ENCODE peak calls at places on chromosomes 7 and 10, in seven cellular contexts. B is renal cortical epithelial cell; M is A673; S is activated CD4-positive, alpha-beta memory T cell treated with anti-CD3 and anti-CD28 coated beads for 36 hours; L is A549; O is DND-41; X is AML-193. C is an unnamed sample.

GRCh38 chr7:147803625-147804024 is 786.9 kb upstream of the C7orf33 start:
- DNase-seq in B (no peak), M (peak; percentile 51), S (no peak), L (no peak), O (no peak), X (no peak), C (no peak)

GRCh38 chr7:2668401-2668800 is 19.6 kb upstream of the AMZ1 start:
- DNase-seq in B (peak; percentile 18), M (no peak), S (no peak), L (peak; percentile 51), O (no peak), X (no peak), C (no peak)

GRCh38 chr7:56110611-56111010 is 4.3 kb upstream of the CHCHD2 start:
- DNase-seq in B (no peak), M (no peak), S (peak; percentile 31), L (no peak), O (no peak), X (no peak), C (no peak)

GRCh38 chr10:110803830-110804338 is 67.8 kb upstream of the PDCD4 start:
- DNase-seq in B (peak; percentile 43), M (peak; percentile 27), S (peak; percentile 49), L (peak; percentile 49), O (peak; percentile 6), X (peak; percentile 23), C (no peak)

GRCh38 chr7:114317450-114318098 is 97.0 kb upstream of the FOXP2 start:
- DNase-seq in B (no peak), M (no peak), S (no peak), L (no peak), O (no peak), X (no peak), C (no peak)

GRCh38 chr10:25852364-25852941 is 81.6 kb upstream of the MYO3A start:
- DNase-seq in B (no peak), M (no peak), S (no peak), L (no peak), O (no peak), X (no peak), C (no peak)

GRCh38 chr7:41193738-41194287 is 509.1 kb downstream of the INHBA start:
- DNase-seq in B (no peak), M (no peak), S (no peak), L (no peak), O (no peak), X (no peak), C (no peak)

GRCh38 chr10:121084675-121085070 is 233.5 kb downstream of the WDR11 start:
- DNase-seq in B (no peak), M (no peak), S (no peak), L (no peak), O (no peak), X (no peak), C (no peak)

GRCh38 chr10:129892571-129893045 is 71.5 kb downstream of the EBF3 start:
- DNase-seq in B (no peak), M (peak; percentile 28), S (no peak), L (no peak), O (no peak), X (no peak), C (no peak)

GRCh38 chr7:76512941-76513816 is 2.8 kb downstream of the UPK3B start:
- DNase-seq in B (no peak), M (no peak), S (no peak), L (peak; percentile 68), O (no peak), X (no peak), C (no peak)

GRCh38 chr7:2399848-2400587 is 3.4 kb upstream of the CHST12 start:
- DNase-seq in B (peak; percentile 96), M (peak; percentile 83), S (peak; percentile 44), L (peak; percentile 44), O (peak; percentile 71), X (peak; percentile 90), C (peak; percentile 92)

GRCh38 chr10:96450514-96451207 is 63.1 kb downstream of the TLL2 start:
- DNase-seq in B (peak; percentile 2), M (no peak), S (no peak), L (no peak), O (no peak), X (no peak), C (no peak)

GRCh38 chr10:72308320-72308987 is 34.7 kb downstream of the DDIT4 start:
- DNase-seq in B (peak; percentile 92), M (no peak), S (peak; percentile 70), L (no peak), O (peak; percentile 49), X (peak; percentile 63), C (peak; percentile 38)

GRCh38 chr7:47314728-47315601 is 266.9 kb downstream of the TNS3 start:
- DNase-seq in B (no peak), M (no peak), S (no peak), L (no peak), O (no peak), X (no peak), C (no peak)

GRCh38 chr10:49508249-49508648 is 30.7 kb downstream of the ERCC6 start:
- DNase-seq in B (no peak), M (no peak), S (peak; percentile 26), L (no peak), O (peak; percentile 69), X (peak; percentile 6), C (no peak)

GRCh38 chr10:100346351-100346764 is 675 bp upstream of the SCD start:
- DNase-seq in B (peak; percentile 47), M (peak; percentile 88), S (peak; percentile 85), L (peak; percentile 81), O (peak; percentile 81), X (peak; percentile 27), C (peak; percentile 52)

GRCh38 chr10:5033061-5033770 is 29.6 kb upstream of the AKR1C2 start:
- DNase-seq in B (peak; percentile 53), M (no peak), S (no peak), L (peak; percentile 61), O (no peak), X (no peak), C (no peak)

GRCh38 chr10:99733366-99733765 is 1.3 kb downstream of the CUTC start:
- DNase-seq in B (no peak), M (no peak), S (no peak), L (no peak), O (no peak), X (no peak), C (no peak)

GRCh38 chr10:122142652-122143237 is 128.4 kb upstream of the BTBD16 start:
- DNase-seq in B (no peak), M (peak; percentile 19), S (peak; percentile 35), L (peak; percentile 49), O (peak; percentile 36), X (no peak), C (no peak)

GRCh38 chr7:41013117-41013516 is 689.8 kb downstream of the INHBA start:
- DNase-seq in B (no peak), M (no peak), S (no peak), L (no peak), O (no peak), X (no peak), C (no peak)

GRCh38 chr10:43205681-43206390 is 61.0 kb downstream of the RASGEF1A start:
- DNase-seq in B (no peak), M (no peak), S (peak; percentile 8), L (no peak), O (no peak), X (no peak), C (no peak)

GRCh38 chr7:66748791-66749190 is 8.3 kb downstream of the RABGEF1 start:
- DNase-seq in B (no peak), M (no peak), S (no peak), L (no peak), O (no peak), X (no peak), C (no peak)

GRCh38 chr10:26507441-26507840 is 69.3 kb downstream of the APBB1IP start:
- DNase-seq in B (peak; percentile 19), M (no peak), S (no peak), L (no peak), O (no peak), X (no peak), C (no peak)

GRCh38 chr10:99234739-99235468 is 748 bp downstream of the HPSE2 start:
- DNase-seq in B (no peak), M (no peak), S (no peak), L (no peak), O (no peak), X (no peak), C (no peak)

GRCh38 chr10:56449770-56450169 is 88.7 kb upstream of the ZWINT start:
- DNase-seq in B (peak; percentile 5), M (no peak), S (no peak), L (no peak), O (no peak), X (peak; percentile 33), C (no peak)

GRCh38 chr7:30468791-30469190 is 9.8 kb downstream of the NOD1 start:
- DNase-seq in B (peak; percentile 49), M (no peak), S (no peak), L (no peak), O (no peak), X (no peak), C (no peak)

GRCh38 chr10:13003004-13003403 is 1.5 kb upstream of the CCDC3 start:
- DNase-seq in B (no peak), M (no peak), S (no peak), L (no peak), O (no peak), X (no peak), C (no peak)

GRCh38 chr10:118332948-118333710 is 9.0 kb downstream of the FAM204A start:
- DNase-seq in B (peak; percentile 56), M (peak; percentile 14), S (no peak), L (no peak), O (no peak), X (no peak), C (no peak)

GRCh38 chr10:30701471-30702173 is 72.1 kb upstream of the LYZL2 start:
- DNase-seq in B (peak; percentile 78), M (peak; percentile 61), S (peak; percentile 94), L (no peak), O (peak; percentile 82), X (peak; percentile 75), C (no peak)

GRCh38 chr7:122902751-122903495 is 16.7 kb upstream of the CADPS2 start:
- DNase-seq in B (no peak), M (peak; percentile 54), S (no peak), L (no peak), O (no peak), X (no peak), C (no peak)

GRCh38 chr10:33229944-33230267 is 104.6 kb downstream of the NRP1 start:
- DNase-seq in B (no peak), M (peak; percentile 63), S (no peak), L (no peak), O (no peak), X (no peak), C (no peak)

GRCh38 chr7:69630292-69630691 is 32.0 kb downstream of the AUTS2 start:
- DNase-seq in B (peak; percentile 66), M (no peak), S (no peak), L (no peak), O (no peak), X (no peak), C (no peak)

GRCh38 chr10:103649654-103650423 is 156.3 kb downstream of the NEURL1 start:
- DNase-seq in B (no peak), M (no peak), S (no peak), L (no peak), O (no peak), X (no peak), C (no peak)